ENCODE peak calls at places on chromosomes 1 and 21, in eight cellular contexts. One of them, this sample, is unnamed.

GRCh38 chr1:156310962-156311361 is 11.9 kb upstream of the VHLL start:
- DNase-seq in suprapubic skin: no peak
- DNase-seq in prostate gland: peak
- DNase-seq in transverse colon: no peak
- DNase-seq in stomach: no peak
- DNase-seq in esophagus muscularis mucosa: no peak
- DNase-seq in adrenal gland: peak
- DNase-seq in endothelial cell of umbilical vein: no peak
- DNase-seq in this sample: no peak

GRCh38 chr21:46172863-46173528 is 11.3 kb downstream of the SPATC1L start:
- DNase-seq in suprapubic skin: peak
- DNase-seq in prostate gland: no peak
- DNase-seq in transverse colon: no peak
- DNase-seq in stomach: no peak
- DNase-seq in esophagus muscularis mucosa: no peak
- DNase-seq in adrenal gland: peak
- DNase-seq in endothelial cell of umbilical vein: no peak
- DNase-seq in this sample: peak

GRCh38 chr1:247376659-247377058 is 39.3 kb upstream of the NLRP3 start:
- DNase-seq in suprapubic skin: no peak
- DNase-seq in prostate gland: no peak
- DNase-seq in transverse colon: no peak
- DNase-seq in stomach: no peak
- DNase-seq in esophagus muscularis mucosa: no peak
- DNase-seq in adrenal gland: no peak
- DNase-seq in endothelial cell of umbilical vein: no peak
- DNase-seq in this sample: no peak

GRCh38 chr1:64906447-64906846 is 59.9 kb downstream of the JAK1 start:
- DNase-seq in suprapubic skin: no peak
- DNase-seq in prostate gland: no peak
- DNase-seq in transverse colon: no peak
- DNase-seq in stomach: no peak
- DNase-seq in esophagus muscularis mucosa: no peak
- DNase-seq in adrenal gland: no peak
- DNase-seq in endothelial cell of umbilical vein: peak
- DNase-seq in this sample: no peak

GRCh38 chr1:159941139-159941866 is 4.1 kb downstream of the IGSF9 start:
- DNase-seq in suprapubic skin: no peak
- DNase-seq in prostate gland: no peak
- DNase-seq in transverse colon: no peak
- DNase-seq in stomach: no peak
- DNase-seq in esophagus muscularis mucosa: no peak
- DNase-seq in adrenal gland: no peak
- DNase-seq in endothelial cell of umbilical vein: no peak
- DNase-seq in this sample: no peak

GRCh38 chr1:186957339-186957738 is 128.6 kb downstream of the PLA2G4A start:
- DNase-seq in suprapubic skin: no peak
- DNase-seq in prostate gland: no peak
- DNase-seq in transverse colon: no peak
- DNase-seq in stomach: no peak
- DNase-seq in esophagus muscularis mucosa: no peak
- DNase-seq in adrenal gland: no peak
- DNase-seq in endothelial cell of umbilical vein: no peak
- DNase-seq in this sample: no peak

GRCh38 chr1:36446261-36446660 is 4.0 kb downstream of the OSCP1 start:
- DNase-seq in suprapubic skin: no peak
- DNase-seq in prostate gland: no peak
- DNase-seq in transverse colon: no peak
- DNase-seq in stomach: no peak
- DNase-seq in esophagus muscularis mucosa: no peak
- DNase-seq in adrenal gland: no peak
- DNase-seq in endothelial cell of umbilical vein: no peak
- DNase-seq in this sample: no peak

GRCh38 chr1:46175243-46175642 is 356 bp downstream of the TSPAN1 start:
- DNase-seq in suprapubic skin: no peak
- DNase-seq in prostate gland: no peak
- DNase-seq in transverse colon: no peak
- DNase-seq in stomach: no peak
- DNase-seq in esophagus muscularis mucosa: no peak
- DNase-seq in adrenal gland: peak
- DNase-seq in endothelial cell of umbilical vein: no peak
- DNase-seq in this sample: no peak

GRCh38 chr1:25900209-25900608 is 6.0 kb downstream of the STMN1 start:
- DNase-seq in suprapubic skin: no peak
- DNase-seq in prostate gland: no peak
- DNase-seq in transverse colon: no peak
- DNase-seq in stomach: no peak
- DNase-seq in esophagus muscularis mucosa: no peak
- DNase-seq in adrenal gland: no peak
- DNase-seq in endothelial cell of umbilical vein: no peak
- DNase-seq in this sample: no peak

GRCh38 chr1:169091480-169091941 is 15.0 kb upstream of the ATP1B1 start:
- DNase-seq in suprapubic skin: no peak
- DNase-seq in prostate gland: no peak
- DNase-seq in transverse colon: no peak
- DNase-seq in stomach: no peak
- DNase-seq in esophagus muscularis mucosa: peak
- DNase-seq in adrenal gland: no peak
- DNase-seq in endothelial cell of umbilical vein: no peak
- DNase-seq in this sample: no peak

GRCh38 chr21:44487831-44488230 is 32.5 kb downstream of the LRRC3 start:
- DNase-seq in suprapubic skin: no peak
- DNase-seq in prostate gland: no peak
- DNase-seq in transverse colon: no peak
- DNase-seq in stomach: no peak
- DNase-seq in esophagus muscularis mucosa: no peak
- DNase-seq in adrenal gland: no peak
- DNase-seq in endothelial cell of umbilical vein: peak
- DNase-seq in this sample: no peak

GRCh38 chr21:32335601-32336575 is 37.2 kb downstream of the MRAP start:
- DNase-seq in suprapubic skin: no peak
- DNase-seq in prostate gland: no peak
- DNase-seq in transverse colon: no peak
- DNase-seq in stomach: no peak
- DNase-seq in esophagus muscularis mucosa: no peak
- DNase-seq in adrenal gland: no peak
- DNase-seq in endothelial cell of umbilical vein: no peak
- DNase-seq in this sample: no peak

GRCh38 chr1:64915381-64916274 is 50.7 kb downstream of the JAK1 start:
- DNase-seq in suprapubic skin: no peak
- DNase-seq in prostate gland: no peak
- DNase-seq in transverse colon: peak
- DNase-seq in stomach: peak
- DNase-seq in esophagus muscularis mucosa: no peak
- DNase-seq in adrenal gland: no peak
- DNase-seq in endothelial cell of umbilical vein: peak
- DNase-seq in this sample: no peak

GRCh38 chr21:36499578-36500471 is 19.9 kb upstream of the CLDN14 start:
- DNase-seq in suprapubic skin: no peak
- DNase-seq in prostate gland: peak
- DNase-seq in transverse colon: peak
- DNase-seq in stomach: peak
- DNase-seq in esophagus muscularis mucosa: no peak
- DNase-seq in adrenal gland: no peak
- DNase-seq in endothelial cell of umbilical vein: no peak
- DNase-seq in this sample: no peak

GRCh38 chr1:191498318-191498717 is 659.9 kb upstream of the RGS18 start:
- DNase-seq in suprapubic skin: no peak
- DNase-seq in prostate gland: no peak
- DNase-seq in transverse colon: no peak
- DNase-seq in stomach: no peak
- DNase-seq in esophagus muscularis mucosa: no peak
- DNase-seq in adrenal gland: no peak
- DNase-seq in endothelial cell of umbilical vein: peak
- DNase-seq in this sample: no peak

GRCh38 chr1:205263580-205264190 is 35.9 kb downstream of the TMCC2 start:
- DNase-seq in suprapubic skin: no peak
- DNase-seq in prostate gland: no peak
- DNase-seq in transverse colon: no peak
- DNase-seq in stomach: no peak
- DNase-seq in esophagus muscularis mucosa: no peak
- DNase-seq in adrenal gland: no peak
- DNase-seq in endothelial cell of umbilical vein: no peak
- DNase-seq in this sample: no peak

DNA sequence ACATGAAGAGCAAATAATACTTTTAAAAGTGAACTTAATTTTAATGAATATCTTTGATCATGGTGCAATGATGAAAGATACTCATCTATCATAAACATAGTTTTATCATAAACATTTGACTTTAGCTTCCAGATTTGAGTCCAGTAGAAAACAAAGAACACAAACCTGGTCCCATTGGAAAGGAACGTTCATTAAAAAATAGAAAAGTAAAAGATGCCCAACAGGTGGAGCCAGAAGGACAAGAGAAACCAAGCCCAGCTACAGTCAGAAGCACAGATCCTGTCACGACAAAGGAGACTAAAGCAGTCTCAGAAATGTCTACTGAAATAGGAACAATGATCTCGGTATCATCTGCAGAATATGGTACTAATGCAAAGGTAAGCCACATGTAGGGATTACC is 55.6 kb upstream of the MYOCOS start:
- DNase-seq in suprapubic skin: no peak
- DNase-seq in prostate gland: peak
- DNase-seq in transverse colon: no peak
- DNase-seq in stomach: no peak
- DNase-seq in esophagus muscularis mucosa: no peak
- DNase-seq in adrenal gland: no peak
- DNase-seq in endothelial cell of umbilical vein: no peak
- DNase-seq in this sample: no peak
- TF ChIP-seq CTCF in suprapubic skin: no peak
- TF ChIP-seq CTCF in prostate gland: peak
- TF ChIP-seq CTCF in transverse colon: no peak
- TF ChIP-seq CTCF in stomach: no peak
- TF ChIP-seq CTCF in esophagus muscularis mucosa: no peak
- TF ChIP-seq CTCF in adrenal gland: no peak
- TF ChIP-seq CTCF in endothelial cell of umbilical vein: peak
- TF ChIP-seq CTCF in this sample: no peak

GRCh38 chr1:67735806-67736627 is 51.0 kb downstream of the GADD45A start:
- DNase-seq in suprapubic skin: peak
- DNase-seq in prostate gland: peak
- DNase-seq in transverse colon: peak
- DNase-seq in stomach: peak
- DNase-seq in esophagus muscularis mucosa: peak
- DNase-seq in adrenal gland: peak
- DNase-seq in endothelial cell of umbilical vein: peak
- DNase-seq in this sample: no peak
- H3K27ac ChIP-seq in suprapubic skin: peak
- H3K27ac ChIP-seq in prostate gland: peak
- H3K27ac ChIP-seq in transverse colon: peak
- H3K27ac ChIP-seq in stomach: peak
- H3K27ac ChIP-seq in esophagus muscularis mucosa: peak
- H3K27ac ChIP-seq in adrenal gland: no peak
- H3K27ac ChIP-seq in endothelial cell of umbilical vein: peak
- H3K27ac ChIP-seq in this sample: peak

GRCh38 chr1:151147685-151148084 is 1.3 kb upstream of the SEMA6C start:
- DNase-seq in suprapubic skin: no peak
- DNase-seq in prostate gland: no peak
- DNase-seq in transverse colon: no peak
- DNase-seq in stomach: no peak
- DNase-seq in esophagus muscularis mucosa: no peak
- DNase-seq in adrenal gland: no peak
- DNase-seq in endothelial cell of umbilical vein: no peak
- DNase-seq in this sample: no peak

GRCh38 chr1:151147132-151147503 is 687 bp upstream of the SEMA6C start:
- DNase-seq in suprapubic skin: no peak
- DNase-seq in prostate gland: no peak
- DNase-seq in transverse colon: no peak
- DNase-seq in stomach: no peak
- DNase-seq in esophagus muscularis mucosa: no peak
- DNase-seq in adrenal gland: no peak
- DNase-seq in endothelial cell of umbilical vein: peak
- DNase-seq in this sample: no peak

GRCh38 chr1:151145158-151146071 is 1.0 kb downstream of the SEMA6C start:
- DNase-seq in suprapubic skin: no peak
- DNase-seq in prostate gland: no peak
- DNase-seq in transverse colon: no peak
- DNase-seq in stomach: no peak
- DNase-seq in esophagus muscularis mucosa: no peak
- DNase-seq in adrenal gland: no peak
- DNase-seq in endothelial cell of umbilical vein: peak
- DNase-seq in this sample: no peak

GRCh38 chr1:151146072-151146415 is 387 bp downstream of the SEMA6C start:
- DNase-seq in suprapubic skin: no peak
- DNase-seq in prostate gland: no peak
- DNase-seq in transverse colon: no peak
- DNase-seq in stomach: no peak
- DNase-seq in esophagus muscularis mucosa: no peak
- DNase-seq in adrenal gland: no peak
- DNase-seq in endothelial cell of umbilical vein: peak
- DNase-seq in this sample: no peak

GRCh38 chr1:151146416-151147131 is at the start of gene SEMA6C:
- DNase-seq in suprapubic skin: peak
- DNase-seq in prostate gland: peak
- DNase-seq in transverse colon: peak
- DNase-seq in stomach: peak
- DNase-seq in esophagus muscularis mucosa: peak
- DNase-seq in adrenal gland: peak
- DNase-seq in endothelial cell of umbilical vein: peak
- DNase-seq in this sample: peak
- TF ChIP-seq POLR2A in suprapubic skin: no peak
- TF ChIP-seq POLR2A in prostate gland: peak
- TF ChIP-seq POLR2A in transverse colon: peak
- TF ChIP-seq POLR2A in stomach: no peak
- TF ChIP-seq POLR2A in esophagus muscularis mucosa: peak
- TF ChIP-seq POLR2A in adrenal gland: peak
- TF ChIP-seq POLR2A in endothelial cell of umbilical vein: peak
- TF ChIP-seq POLR2A in this sample: no peak

GRCh38 chr21:19704832-19705231 is 1293.4 kb upstream of the NCAM2 start:
- DNase-seq in suprapubic skin: no peak
- DNase-seq in prostate gland: no peak
- DNase-seq in transverse colon: no peak
- DNase-seq in stomach: no peak
- DNase-seq in esophagus muscularis mucosa: no peak
- DNase-seq in adrenal gland: no peak
- DNase-seq in endothelial cell of umbilical vein: no peak
- DNase-seq in this sample: no peak
- TF ChIP-seq CTCF in suprapubic skin: no peak
- TF ChIP-seq CTCF in prostate gland: no peak
- TF ChIP-seq CTCF in transverse colon: no peak
- TF ChIP-seq CTCF in stomach: no peak
- TF ChIP-seq CTCF in esophagus muscularis mucosa: no peak
- TF ChIP-seq CTCF in adrenal gland: no peak
- TF ChIP-seq CTCF in endothelial cell of umbilical vein: no peak
- TF ChIP-seq CTCF in this sample: no peak

This sample was measured in vagina.